ENCODE peak calls at places on chromosomes 11 and 22, in seven cellular contexts. L, Z, P, I, W, E and M are unnamed samples.
A peak's percentile ranks its signal among the peaks of the same experiment; 100 is the strongest.

GRCh38 chr11:69054397-69055211 is 5.9 kb downstream of the TPCN2 start:
- DNase-seq in L (no peak), Z (no peak), P (no peak), I (no peak), W (no peak), E (no peak), M (no peak)

GRCh38 chr11:57251037-57251436 is 14.0 kb upstream of the APLNR start:
- DNase-seq in L (no peak), Z (no peak), P (no peak), I (no peak), W (no peak), E (no peak), M (no peak)

GRCh38 chr22:44590291-44590690 is 92.3 kb upstream of the RTL6 start:
- DNase-seq in L (no peak), Z (no peak), P (no peak), I (no peak), W (no peak), E (no peak), M (no peak)

GRCh38 chr22:45516163-45516562 is 13.5 kb downstream of the FBLN1 start:
- DNase-seq in L (no peak), Z (no peak), P (no peak), I (no peak), W (no peak), E (no peak), M (peak; percentile 57)

GRCh38 chr22:28394711-28395110 is 284.9 kb downstream of the TTC28 start:
- DNase-seq in L (no peak), Z (no peak), P (no peak), I (no peak), W (no peak), E (no peak), M (no peak)

GRCh38 chr22:38267086-38267485 is 5.7 kb downstream of the TMEM184B start:
- DNase-seq in L (no peak), Z (peak; percentile 83), P (peak; percentile 43), I (no peak), W (peak; percentile 51), E (no peak), M (no peak)

GRCh38 chr11:69588270-69588669 is 52.7 kb upstream of the CCND1 start:
- DNase-seq in L (no peak), Z (no peak), P (no peak), I (peak; percentile 82), W (no peak), E (peak; percentile 44), M (peak; percentile 33)

GRCh38 chr22:19796169-19796568 is 35.6 kb downstream of the TBX1 start:
- DNase-seq in L (no peak), Z (no peak), P (no peak), I (no peak), W (no peak), E (no peak), M (no peak)

GRCh38 chr11:124766156-124766555 is 4.1 kb upstream of the ESAM start:
- DNase-seq in L (no peak), Z (no peak), P (no peak), I (no peak), W (no peak), E (no peak), M (no peak)

GRCh38 chr11:120610101-120610500 is 98.6 kb downstream of the GRIK4 start:
- DNase-seq in L (no peak), Z (no peak), P (no peak), I (no peak), W (no peak), E (no peak), M (no peak)

GRCh38 chr22:24370426-24370825 is 57.0 kb upstream of the ADORA2A start:
- DNase-seq in L (no peak), Z (peak; percentile 13), P (no peak), I (no peak), W (no peak), E (no peak), M (no peak)

GRCh38 chr22:23222033-23222840 is 41.9 kb downstream of the BCR start:
- DNase-seq in L (no peak), Z (peak; percentile 21), P (no peak), I (no peak), W (no peak), E (no peak), M (no peak)

GRCh38 chr11:46906596-46906995 is 11.8 kb downstream of the LRP4 start:
- DNase-seq in L (no peak), Z (peak; percentile 15), P (no peak), I (no peak), W (no peak), E (no peak), M (no peak)